ENCODE peak calls at places on chromosome 1, in five cellular contexts. H is GM23338, N is Panc1, C is suprapubic skin, Z is HepG2. P is an unnamed sample.

GRCh38 chr1:81550753-81551152 is 250.0 kb upstream of the ADGRL2 start:
- DNase-seq in H (peak; percentile 55), N (no peak), C (no peak), Z (no peak), P (no peak)

GRCh38 chr1:201641524-201642253 is 102.8 kb downstream of the NAV1 start:
- DNase-seq in H (no peak), N (no peak), C (no peak), Z (no peak), P (no peak)

GRCh38 chr1:21904725-21905520 is 32.2 kb downstream of the HSPG2 start:
- DNase-seq in H (no peak), N (no peak), C (no peak), Z (no peak), P (no peak)

GRCh38 chr1:81312272-81312754 is 488.4 kb upstream of the ADGRL2 start:
- DNase-seq in H (peak; percentile 77), N (no peak), C (no peak), Z (no peak), P (no peak)

GRCh38 chr1:153678519-153679336 is at the start of gene NPR1:
- DNase-seq in H (peak; percentile 78), N (no peak), C (peak; percentile 92), Z (no peak), P (no peak)

GRCh38 chr1:100811808-100812207 is 82.8 kb downstream of the EXTL2 start:
- DNase-seq in H (no peak), N (no peak), C (no peak), Z (no peak), P (no peak)

GRCh38 chr1:43841511-43841910 is 92.1 kb upstream of the ARTN start:
- DNase-seq in H (peak; percentile 74), N (no peak), C (no peak), Z (no peak), P (no peak)

GRCh38 chr1:94819584-94819944 is 593 bp upstream of the SLC44A3 start:
- DNase-seq in H (peak; percentile 38), N (no peak), C (no peak), Z (no peak), P (no peak)

GRCh38 chr1:154798645-154799044 is 71.4 kb downstream of the KCNN3 start:
- DNase-seq in H (no peak), N (no peak), C (no peak), Z (no peak), P (no peak)

GRCh38 chr1:160705176-160705745 is 6.4 kb downstream of the CD48 start:
- DNase-seq in H (no peak), N (no peak), C (no peak), Z (no peak), P (no peak)
- TF ChIP-seq POLR2AphosphoS5 in H (no peak), N (no peak), C (no peak), Z (no peak), P (no peak)

GRCh38 chr1:86704972-86705632 is 726 bp downstream of the SH3GLB1 start:
- DNase-seq in H (peak; percentile 64), N (no peak), C (peak; percentile 84), Z (peak; percentile 9), P (no peak)
- H3K27ac ChIP-seq in H (peak overlapping the region; percentile 87), N (peak overlapping the region; percentile 97), C (peak overlapping the region; percentile 99), Z (peak overlapping the region; percentile 90), P (no peak overlapping the region)

GRCh38 chr1:31905681-31906080 is 32.5 kb downstream of the PTP4A2 start:
- DNase-seq in H (no peak), N (no peak), C (no peak), Z (no peak), P (no peak)
- H3K36me3 ChIP-seq in H (peaks cover 17% of the 10 kb centered on the region), N (peaks cover 33% of the 10 kb centered on the region), C (peaks cover 50% of the 10 kb centered on the region), Z (peaks cover 8% of the 10 kb centered on the region), P (peaks cover 45% of the 10 kb centered on the region)

GRCh38 chr1:115927971-115928370 is 48.3 kb upstream of the SLC22A15 start:
- DNase-seq in H (no peak), N (no peak), C (no peak), Z (no peak), P (no peak)
- TF ChIP-seq POLR2AphosphoS5 in H (no peak), N (no peak), C (no peak), Z (no peak), P (no peak)

GRCh38 chr1:34762474-34763141 is 3.1 kb downstream of the GJB4 start:
- DNase-seq in H (no peak), N (no peak), C (no peak), Z (no peak), P (no peak)
- H3K27ac ChIP-seq in H (no peak overlapping the region), N (no peak overlapping the region), C (no peak overlapping the region), Z (no peak overlapping the region), P (no peak overlapping the region)

DNA sequence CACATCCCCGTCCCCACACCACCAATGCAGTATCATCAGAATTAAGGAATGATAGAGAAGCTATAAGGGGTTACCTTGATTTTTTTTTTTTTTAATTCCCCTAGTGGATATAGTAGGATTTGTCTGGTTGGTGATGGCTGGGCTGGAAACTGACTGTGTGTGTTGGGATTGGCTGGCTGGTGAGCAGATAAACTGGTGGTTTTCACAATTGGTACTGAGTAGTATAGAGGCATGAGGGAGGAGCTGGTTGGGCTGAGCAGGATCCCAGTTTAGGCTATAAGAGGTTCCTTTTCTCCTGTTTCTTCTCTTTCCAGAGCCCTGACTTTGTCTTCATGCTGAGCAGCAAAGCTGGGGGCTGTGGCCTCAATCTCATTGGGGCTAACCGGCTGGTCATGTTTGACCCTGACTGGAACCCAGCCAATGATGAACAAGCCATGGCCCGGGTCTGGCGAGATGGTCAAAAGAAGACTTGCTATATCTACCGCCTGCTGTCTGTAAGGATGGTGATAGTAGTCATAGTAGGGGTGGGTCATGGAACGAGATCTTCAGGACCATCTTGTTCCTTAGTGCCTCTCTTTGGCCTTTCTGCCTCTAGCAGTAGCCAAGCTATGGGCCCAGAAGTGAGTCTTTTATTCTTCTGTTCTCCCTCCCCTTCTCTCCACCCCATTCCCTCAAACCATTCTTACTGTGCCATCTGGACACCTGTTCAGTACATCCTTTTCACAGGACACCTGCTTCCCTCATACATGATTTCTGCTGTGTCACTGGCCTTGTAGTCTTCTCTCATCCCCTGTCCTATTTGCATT is 26.9 kb downstream of the RAD54L start:
- DNase-seq in H (no peak), N (no peak), C (no peak), Z (no peak), P (no peak)
- H3K36me3 ChIP-seq in H (peaks cover 70% of the 10 kb centered on the region), N (peaks cover 15% of the 10 kb centered on the region), C (peaks cover 19% of the 10 kb centered on the region), Z (peaks cover 27% of the 10 kb centered on the region), P (peaks cover 92% of the 10 kb centered on the region)

GRCh38 chr1:79519084-79519760 is 512.7 kb upstream of the ADGRL4 start:
- DNase-seq in H (no peak), N (no peak), C (no peak), Z (no peak), P (no peak)
- TF ChIP-seq POLR2AphosphoS5 in H (no peak), N (no peak), C (no peak), Z (no peak), P (no peak)

GRCh38 chr1:164950453-164951052 is 391.6 kb downstream of the PBX1 start:
- DNase-seq in H (no peak), N (no peak), C (no peak), Z (no peak), P (no peak)

GRCh38 chr1:164949758-164950452 is 390.9 kb downstream of the PBX1 start:
- DNase-seq in H (peak; percentile 20), N (no peak), C (no peak), Z (no peak), P (no peak)

GRCh38 chr1:164953095-164953494 is 394.1 kb downstream of the PBX1 start:
- DNase-seq in H (no peak), N (no peak), C (no peak), Z (no peak), P (no peak)

GRCh38 chr1:164958995-164959788 is 397.3 kb downstream of the LMX1A start:
- DNase-seq in H (no peak), N (no peak), C (no peak), Z (no peak), P (no peak)

DNA sequence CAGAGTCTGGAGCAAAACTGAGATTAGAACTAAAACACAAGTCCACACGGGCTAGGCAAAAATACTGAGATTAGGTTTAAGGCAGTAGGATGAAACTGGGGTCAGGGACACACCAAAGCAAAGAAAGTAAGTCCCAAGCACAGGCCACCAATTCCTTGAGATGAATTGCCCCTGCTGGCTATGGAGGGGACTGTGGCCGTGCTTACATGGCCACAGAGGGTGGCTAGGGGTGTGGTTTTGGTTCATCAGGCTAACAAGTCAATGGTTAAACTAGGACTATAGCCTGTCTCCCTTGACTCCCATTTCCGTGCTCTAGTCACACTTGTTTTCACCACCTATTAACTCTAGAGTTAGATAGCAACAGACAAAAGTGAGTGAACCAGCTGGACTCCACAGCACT is 394.8 kb downstream of the PBX1 start:
- DNase-seq in H (peak; percentile 39), N (no peak), C (no peak), Z (no peak), P (no peak)
- H3K27ac ChIP-seq in H (no peak overlapping the region), N (no peak overlapping the region), C (no peak overlapping the region), Z (no peak overlapping the region), P (no peak overlapping the region)

GRCh38 chr1:208044568-208045241 is 133.8 kb upstream of the CD34 start:
- DNase-seq in H (no peak), N (no peak), C (no peak), Z (no peak), P (no peak)

GRCh38 chr1:208042868-208043267 is 131.9 kb upstream of the CD34 start:
- DNase-seq in H (no peak), N (no peak), C (no peak), Z (no peak), P (no peak)

GRCh38 chr1:208042041-208042615 is 131.2 kb upstream of the CD34 start:
- DNase-seq in H (no peak), N (no peak), C (no peak), Z (no peak), P (no peak)

GRCh38 chr1:208045410-208046252 is 134.7 kb upstream of the CD34 start:
- DNase-seq in H (peak; percentile 25), N (no peak), C (no peak), Z (no peak), P (no peak)

GRCh38 chr1:208043690-208044089 is 132.8 kb upstream of the CD34 start:
- DNase-seq in H (no peak), N (no peak), C (no peak), Z (no peak), P (no peak)
- H3K36me3 ChIP-seq in H (no peaks in the 10 kb centered on the region), N (no peaks in the 10 kb centered on the region), C (peaks cover 44% of the 10 kb centered on the region), Z (peaks cover 4% of the 10 kb centered on the region), P (no peaks in the 10 kb centered on the region)

P was measured in SK-N-MC.